ENCODE peak calls at places on chromosomes 13 and 19, in six cellular contexts. One of them, this sample, is unnamed. For H3K27me3, the result is how much of the 10 kb centered on the place peaks cover.

GRCh38 chr13:76723551-76724232 is 162.5 kb downstream of the KCTD12 start:
- DNase-seq in ascending aorta: no peak
- DNase-seq in WERI-Rb-1: no peak
- DNase-seq in brain microvascular endothelial cell: peak
- DNase-seq in stomach: no peak
- DNase-seq in ovary: peak
- DNase-seq in this sample: peak

GRCh38 chr19:35901854-35902661 is at the start of gene HCST:
- DNase-seq in ascending aorta: no peak
- DNase-seq in ovary: no peak
- DNase-seq in WERI-Rb-1: peak
- DNase-seq in brain microvascular endothelial cell: no peak
- DNase-seq in stomach: no peak
- DNase-seq in this sample: peak

GRCh38 chr13:107043016-107043957 is 475.4 kb upstream of the ARGLU1 start:
- DNase-seq in WERI-Rb-1: no peak
- DNase-seq in brain microvascular endothelial cell: no peak
- DNase-seq in ascending aorta: peak
- DNase-seq in ovary: no peak
- DNase-seq in stomach: no peak
- DNase-seq in this sample: peak

GRCh38 chr13:91126806-91127205 is 220.7 kb upstream of the MIR17HG start:
- DNase-seq in ovary: no peak
- DNase-seq in ascending aorta: no peak
- DNase-seq in brain microvascular endothelial cell: peak
- DNase-seq in WERI-Rb-1: peak
- DNase-seq in stomach: no peak
- DNase-seq in this sample: no peak

GRCh38 chr19:49149652-49150105 is 5.5 kb downstream of the HRC start:
- DNase-seq in brain microvascular endothelial cell: peak
- DNase-seq in ascending aorta: peak
- DNase-seq in ovary: peak
- DNase-seq in WERI-Rb-1: peak
- DNase-seq in stomach: peak
- DNase-seq in this sample: no peak

GRCh38 chr13:51125495-51126226 is 14.6 kb upstream of the C13orf42 start:
- DNase-seq in brain microvascular endothelial cell: peak
- DNase-seq in stomach: peak
- DNase-seq in ovary: peak
- DNase-seq in ascending aorta: no peak
- DNase-seq in WERI-Rb-1: peak
- DNase-seq in this sample: no peak

GRCh38 chr13:112849500-112849899 is 119.5 kb upstream of the MCF2L start:
- DNase-seq in brain microvascular endothelial cell: no peak
- DNase-seq in ovary: no peak
- DNase-seq in ascending aorta: no peak
- DNase-seq in stomach: no peak
- DNase-seq in WERI-Rb-1: no peak
- DNase-seq in this sample: no peak

GRCh38 chr13:99859178-99860177 is 112.1 kb downstream of the ZIC5 start:
- DNase-seq in stomach: no peak
- DNase-seq in ovary: no peak
- DNase-seq in brain microvascular endothelial cell: no peak
- DNase-seq in ascending aorta: no peak
- DNase-seq in WERI-Rb-1: no peak
- DNase-seq in this sample: no peak

GRCh38 chr19:4080473-4080872 is 13.8 kb upstream of the ZBTB7A start:
- DNase-seq in brain microvascular endothelial cell: no peak
- DNase-seq in ovary: no peak
- DNase-seq in stomach: no peak
- DNase-seq in ascending aorta: no peak
- DNase-seq in WERI-Rb-1: no peak
- DNase-seq in this sample: no peak

GRCh38 chr19:35048911-35049411 is 7.4 kb downstream of the HPN start:
- DNase-seq in brain microvascular endothelial cell: no peak
- DNase-seq in WERI-Rb-1: no peak
- DNase-seq in ascending aorta: no peak
- DNase-seq in stomach: peak
- DNase-seq in ovary: no peak
- DNase-seq in this sample: no peak

GRCh38 chr19:54478677-54479266 is 5.7 kb upstream of the CDC42EP5 start:
- DNase-seq in brain microvascular endothelial cell: no peak
- DNase-seq in ascending aorta: no peak
- DNase-seq in stomach: no peak
- DNase-seq in ovary: no peak
- DNase-seq in WERI-Rb-1: no peak
- DNase-seq in this sample: no peak

GRCh38 chr13:40769970-40770369 is 1.0 kb downstream of the MRPS31 start:
- DNase-seq in WERI-Rb-1: no peak
- DNase-seq in ovary: no peak
- DNase-seq in ascending aorta: no peak
- DNase-seq in brain microvascular endothelial cell: no peak
- DNase-seq in stomach: no peak
- DNase-seq in this sample: no peak

GRCh38 chr19:40356681-40357595 is 8.4 kb downstream of the PLD3 start:
- DNase-seq in ascending aorta: no peak
- DNase-seq in ovary: no peak
- DNase-seq in WERI-Rb-1: no peak
- DNase-seq in stomach: no peak
- DNase-seq in brain microvascular endothelial cell: peak
- DNase-seq in this sample: no peak

GRCh38 chr13:107964356-107964755 is 251.0 kb downstream of the LIG4 start:
- DNase-seq in stomach: no peak
- DNase-seq in ascending aorta: no peak
- DNase-seq in WERI-Rb-1: no peak
- DNase-seq in ovary: no peak
- DNase-seq in brain microvascular endothelial cell: no peak
- DNase-seq in this sample: no peak

GRCh38 chr19:6026390-6026897 is 48.5 kb upstream of the RANBP3 start:
- DNase-seq in WERI-Rb-1: no peak
- DNase-seq in stomach: no peak
- DNase-seq in ovary: peak
- DNase-seq in ascending aorta: no peak
- DNase-seq in brain microvascular endothelial cell: no peak
- DNase-seq in this sample: no peak

GRCh38 chr13:113041293-113041690 is 64.3 kb upstream of the F7 start:
- DNase-seq in ascending aorta: no peak
- DNase-seq in brain microvascular endothelial cell: no peak
- DNase-seq in ovary: no peak
- DNase-seq in stomach: no peak
- DNase-seq in WERI-Rb-1: no peak
- DNase-seq in this sample: no peak

GRCh38 chr13:113882266-113882627 is 18.4 kb upstream of the GAS6 start:
- DNase-seq in stomach: peak
- DNase-seq in WERI-Rb-1: no peak
- DNase-seq in ovary: no peak
- DNase-seq in ascending aorta: no peak
- DNase-seq in brain microvascular endothelial cell: no peak
- DNase-seq in this sample: no peak

GRCh38 chr19:30001794-30002193 is 59.8 kb downstream of the URI1 start:
- DNase-seq in ascending aorta: no peak
- DNase-seq in ovary: no peak
- DNase-seq in WERI-Rb-1: no peak
- DNase-seq in brain microvascular endothelial cell: peak
- DNase-seq in stomach: no peak
- DNase-seq in this sample: no peak

GRCh38 chr13:59318320-59318930 is 845.3 kb downstream of the DIAPH3 start:
- DNase-seq in ascending aorta: no peak
- DNase-seq in WERI-Rb-1: peak
- DNase-seq in ovary: peak
- DNase-seq in stomach: peak
- DNase-seq in brain microvascular endothelial cell: peak
- DNase-seq in this sample: no peak

GRCh38 chr13:27868639-27869435 is 51.0 kb upstream of the PDX1 start:
- DNase-seq in ovary: no peak
- DNase-seq in ascending aorta: no peak
- DNase-seq in stomach: no peak
- DNase-seq in WERI-Rb-1: no peak
- DNase-seq in brain microvascular endothelial cell: peak
- DNase-seq in this sample: no peak

GRCh38 chr19:37997911-37998344 is 90.9 kb downstream of the SIPA1L3 start:
- DNase-seq in ascending aorta: no peak
- DNase-seq in WERI-Rb-1: no peak
- DNase-seq in brain microvascular endothelial cell: peak
- DNase-seq in ovary: no peak
- DNase-seq in stomach: no peak
- DNase-seq in this sample: peak

GRCh38 chr19:3643592-3644313 is 17.2 kb upstream of the CACTIN start:
- DNase-seq in ascending aorta: no peak
- DNase-seq in ovary: no peak
- DNase-seq in brain microvascular endothelial cell: no peak
- DNase-seq in stomach: no peak
- DNase-seq in WERI-Rb-1: no peak
- DNase-seq in this sample: no peak

GRCh38 chr19:10102787-10103236 is 334 bp upstream of the ANGPTL6 start:
- DNase-seq in ovary: no peak
- DNase-seq in ascending aorta: no peak
- DNase-seq in brain microvascular endothelial cell: no peak
- DNase-seq in WERI-Rb-1: no peak
- DNase-seq in stomach: no peak
- DNase-seq in this sample: no peak

GRCh38 chr13:91112191-91112579 is 235.3 kb upstream of the MIR17HG start:
- DNase-seq in brain microvascular endothelial cell: no peak
- DNase-seq in WERI-Rb-1: no peak
- DNase-seq in stomach: no peak
- DNase-seq in ascending aorta: no peak
- DNase-seq in ovary: no peak
- DNase-seq in this sample: no peak

GRCh38 chr13:79228972-79229371 is 177.1 kb downstream of the RBM26 start:
- DNase-seq in WERI-Rb-1: no peak
- DNase-seq in ovary: no peak
- DNase-seq in stomach: peak
- DNase-seq in brain microvascular endothelial cell: no peak
- DNase-seq in ascending aorta: no peak
- DNase-seq in this sample: no peak
- H3K4me3 ChIP-seq in WERI-Rb-1: no peak
- H3K4me3 ChIP-seq in ovary: no peak
- H3K4me3 ChIP-seq in stomach: no peak
- H3K4me3 ChIP-seq in brain microvascular endothelial cell: no peak
- H3K4me3 ChIP-seq in ascending aorta: no peak
- H3K4me3 ChIP-seq in this sample: no peak

DNA sequence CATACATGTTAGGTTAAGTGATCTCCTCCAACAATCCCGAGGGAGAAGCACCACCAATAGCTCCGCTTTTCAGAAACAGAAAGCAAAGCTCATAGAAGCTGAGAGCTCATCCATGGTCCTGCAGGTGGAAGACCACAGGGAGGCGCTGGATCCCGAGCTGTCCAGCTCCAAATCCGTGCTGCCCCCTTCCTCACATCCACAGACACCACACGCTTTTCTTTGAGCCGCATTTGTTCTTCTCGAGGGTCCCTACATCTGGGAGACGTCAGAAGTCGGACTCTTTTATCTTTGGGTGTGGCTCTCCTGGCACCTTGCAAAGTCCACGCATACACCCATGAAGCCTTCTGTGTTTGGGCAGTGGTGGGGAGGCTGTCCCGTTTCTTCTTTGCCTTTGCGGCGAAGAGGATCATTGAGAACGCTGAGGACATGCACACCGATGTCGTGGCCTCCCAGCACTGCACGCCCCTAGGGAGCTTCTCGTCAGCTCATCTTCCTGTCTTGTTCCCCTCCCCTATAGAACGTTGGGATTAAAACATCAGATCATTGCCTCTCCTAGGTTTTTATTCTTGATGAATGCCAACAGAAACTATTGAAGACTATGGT is 184.8 kb downstream of the TEX29 start:
- DNase-seq in ascending aorta: no peak
- DNase-seq in WERI-Rb-1: peak
- DNase-seq in stomach: peak
- DNase-seq in brain microvascular endothelial cell: no peak
- DNase-seq in ovary: no peak
- DNase-seq in this sample: no peak
- H3K27me3 ChIP-seq in ascending aorta: under half
- H3K27me3 ChIP-seq in WERI-Rb-1: half or more
- H3K27me3 ChIP-seq in stomach: under half
- H3K27me3 ChIP-seq in brain microvascular endothelial cell: under half
- H3K27me3 ChIP-seq in ovary: under half
- H3K27me3 ChIP-seq in this sample: under half

DNA sequence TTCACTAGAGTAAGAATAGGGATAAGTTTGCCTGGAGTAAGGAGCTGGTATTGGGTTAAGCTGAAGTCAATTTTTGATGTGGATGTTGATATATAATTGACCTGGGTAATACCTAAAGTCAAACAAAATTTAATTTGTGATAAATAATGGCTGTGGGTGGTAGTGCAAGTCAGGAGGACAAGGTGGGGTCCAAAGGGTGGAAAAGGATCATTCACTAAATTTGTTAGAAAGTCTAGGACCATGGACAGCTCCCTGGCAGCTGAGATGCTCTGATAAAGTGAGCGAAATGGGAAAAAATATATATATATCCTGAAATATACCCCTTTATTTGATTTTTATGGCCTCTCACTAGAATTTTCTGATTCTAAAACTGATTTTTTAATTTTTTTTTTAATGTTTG is 463.5 kb downstream of the GPC6 start:
- DNase-seq in ascending aorta: no peak
- DNase-seq in stomach: no peak
- DNase-seq in ovary: no peak
- DNase-seq in WERI-Rb-1: no peak
- DNase-seq in brain microvascular endothelial cell: peak
- DNase-seq in this sample: no peak
- TF ChIP-seq CTCF in ascending aorta: no peak
- TF ChIP-seq CTCF in stomach: no peak
- TF ChIP-seq CTCF in ovary: no peak
- TF ChIP-seq CTCF in WERI-Rb-1: no peak
- TF ChIP-seq CTCF in brain microvascular endothelial cell: no peak
- TF ChIP-seq CTCF in this sample: no peak

GRCh38 chr13:34145061-34145460 is 327.1 kb downstream of the RFC3 start:
- DNase-seq in ovary: no peak
- DNase-seq in brain microvascular endothelial cell: no peak
- DNase-seq in WERI-Rb-1: no peak
- DNase-seq in ascending aorta: no peak
- DNase-seq in stomach: no peak
- DNase-seq in this sample: no peak
- H3K4me3 ChIP-seq in ovary: no peak
- H3K4me3 ChIP-seq in brain microvascular endothelial cell: no peak
- H3K4me3 ChIP-seq in WERI-Rb-1: no peak
- H3K4me3 ChIP-seq in ascending aorta: no peak
- H3K4me3 ChIP-seq in stomach: no peak
- H3K4me3 ChIP-seq in this sample: no peak

GRCh38 chr13:111493468-111493867 is 173.0 kb downstream of the TEX29 start:
- DNase-seq in brain microvascular endothelial cell: no peak
- DNase-seq in WERI-Rb-1: peak
- DNase-seq in ovary: no peak
- DNase-seq in stomach: peak
- DNase-seq in ascending aorta: peak
- DNase-seq in this sample: no peak
- H3K27me3 ChIP-seq in brain microvascular endothelial cell: under half
- H3K27me3 ChIP-seq in WERI-Rb-1: half or more
- H3K27me3 ChIP-seq in ovary: under half
- H3K27me3 ChIP-seq in stomach: under half
- H3K27me3 ChIP-seq in ascending aorta: under half
- H3K27me3 ChIP-seq in this sample: under half

GRCh38 chr19:46624958-46625661 is at the start of gene PTGIR:
- DNase-seq in ascending aorta: peak
- DNase-seq in WERI-Rb-1: peak
- DNase-seq in ovary: no peak
- DNase-seq in brain microvascular endothelial cell: peak
- DNase-seq in stomach: no peak
- DNase-seq in this sample: no peak
- TF ChIP-seq CTCF in ascending aorta: no peak
- TF ChIP-seq CTCF in WERI-Rb-1: no peak
- TF ChIP-seq CTCF in ovary: no peak
- TF ChIP-seq CTCF in brain microvascular endothelial cell: peak
- TF ChIP-seq CTCF in stomach: no peak
- TF ChIP-seq CTCF in this sample: no peak

GRCh38 chr19:58356971-58357797 is 3.9 kb upstream of the A1BG start:
- DNase-seq in WERI-Rb-1: no peak
- DNase-seq in stomach: no peak
- DNase-seq in ascending aorta: no peak
- DNase-seq in brain microvascular endothelial cell: peak
- DNase-seq in ovary: no peak
- DNase-seq in this sample: no peak
- H3K4me3 ChIP-seq in WERI-Rb-1: no peak
- H3K4me3 ChIP-seq in stomach: peak
- H3K4me3 ChIP-seq in ascending aorta: no peak
- H3K4me3 ChIP-seq in brain microvascular endothelial cell: peak
- H3K4me3 ChIP-seq in ovary: peak
- H3K4me3 ChIP-seq in this sample: peak

This sample was measured in BJ.